ENCODE peak calls at places on chromosome 22, in five cellular contexts. One of them, this sample, is unnamed.

GRCh38 chr22:22092101-22092500 is 109.5 kb upstream of the TOP3B start:
- DNase-seq in fibroblast of mammary gland: no peak
- DNase-seq in AG04449: no peak
- DNase-seq in neuronal stem cell: no peak
- DNase-seq in RKO: no peak
- DNase-seq in this sample: no peak

GRCh38 chr22:28299760-28300159 is 379.9 kb downstream of the TTC28 start:
- DNase-seq in AG04449: no peak
- DNase-seq in neuronal stem cell: no peak
- DNase-seq in RKO: no peak
- DNase-seq in fibroblast of mammary gland: peak
- DNase-seq in this sample: no peak

GRCh38 chr22:47210686-47211085 is 448.2 kb downstream of the TBC1D22A start:
- DNase-seq in neuronal stem cell: no peak
- DNase-seq in fibroblast of mammary gland: no peak
- DNase-seq in RKO: no peak
- DNase-seq in AG04449: no peak
- DNase-seq in this sample: no peak

GRCh38 chr22:42842658-42843370 is 14.3 kb downstream of the ARFGAP3 start:
- DNase-seq in RKO: no peak
- DNase-seq in AG04449: no peak
- DNase-seq in neuronal stem cell: no peak
- DNase-seq in fibroblast of mammary gland: no peak
- DNase-seq in this sample: no peak

GRCh38 chr22:41833369-41834004 is 582 bp downstream of the SREBF2 start:
- DNase-seq in neuronal stem cell: no peak
- DNase-seq in fibroblast of mammary gland: peak
- DNase-seq in AG04449: no peak
- DNase-seq in RKO: peak
- DNase-seq in this sample: no peak

GRCh38 chr22:35900483-35901168 is 128.0 kb downstream of the RBFOX2 start:
- DNase-seq in neuronal stem cell: no peak
- DNase-seq in RKO: no peak
- DNase-seq in fibroblast of mammary gland: peak
- DNase-seq in AG04449: no peak
- DNase-seq in this sample: no peak

GRCh38 chr22:49015459-49015858 is 812.2 kb downstream of the BRD1 start:
- DNase-seq in fibroblast of mammary gland: no peak
- DNase-seq in neuronal stem cell: no peak
- DNase-seq in RKO: no peak
- DNase-seq in AG04449: no peak
- DNase-seq in this sample: no peak

GRCh38 chr22:30209642-30210041 is 36.9 kb downstream of the LIF start:
- DNase-seq in neuronal stem cell: no peak
- DNase-seq in RKO: no peak
- DNase-seq in AG04449: no peak
- DNase-seq in fibroblast of mammary gland: no peak
- DNase-seq in this sample: no peak

GRCh38 chr22:43152001-43152354 is 619 bp downstream of the TSPO start:
- DNase-seq in RKO: no peak
- DNase-seq in fibroblast of mammary gland: no peak
- DNase-seq in neuronal stem cell: no peak
- DNase-seq in AG04449: no peak
- DNase-seq in this sample: no peak

GRCh38 chr22:23696326-23696851 is 5.6 kb downstream of the RGL4 start:
- DNase-seq in AG04449: no peak
- DNase-seq in RKO: no peak
- DNase-seq in neuronal stem cell: no peak
- DNase-seq in fibroblast of mammary gland: no peak
- DNase-seq in this sample: no peak

GRCh38 chr22:20957691-20958440 is 9.2 kb upstream of the AIFM3 start:
- DNase-seq in fibroblast of mammary gland: peak
- DNase-seq in neuronal stem cell: no peak
- DNase-seq in AG04449: no peak
- DNase-seq in RKO: peak
- DNase-seq in this sample: no peak

GRCh38 chr22:39937881-39938280 is 22.3 kb upstream of the TMA7B start:
- DNase-seq in fibroblast of mammary gland: no peak
- DNase-seq in AG04449: no peak
- DNase-seq in RKO: no peak
- DNase-seq in neuronal stem cell: no peak
- DNase-seq in this sample: no peak